ENCODE peak calls at places on chromosomes 2 and 18, in four cellular contexts. K is K562, F is H1, B is HepG2. M is an unnamed sample.
A peak's percentile ranks its signal among the peaks of the same experiment; 100 is the strongest.

GRCh38 chr2:227192491-227192890 is 28.1 kb downstream of the COL4A3 start:
- DNase-seq in K (no peak), F (no peak), B (no peak), M (no peak)

GRCh38 chr18:13216732-13217465 is 1.7 kb upstream of the LDLRAD4 start:
- DNase-seq in K (no peak), F (peak; percentile 72), B (no peak), M (peak; percentile 22)

GRCh38 chr2:231099918-231100317 is 24.9 kb downstream of the HTR2B start:
- DNase-seq in K (no peak), F (peak; percentile 66), B (no peak), M (no peak)

GRCh38 chr2:20608666-20609348 is 42.1 kb downstream of the HS1BP3 start:
- DNase-seq in K (no peak), F (no peak), B (no peak), M (no peak)

GRCh38 chr2:143525006-143525405 is 395.8 kb downstream of the ARHGAP15 start:
- DNase-seq in K (no peak), F (no peak), B (no peak), M (no peak)

GRCh38 chr18:22817844-22818243 is 115.3 kb upstream of the RBBP8 start:
- DNase-seq in K (no peak), F (no peak), B (no peak), M (peak; percentile 71)

GRCh38 chr2:16238756-16239150 is 298.4 kb downstream of the MYCN start:
- DNase-seq in K (no peak), F (no peak), B (no peak), M (no peak)

GRCh38 chr2:111706481-111707001 is 177.5 kb downstream of the ANAPC1 start:
- DNase-seq in K (no peak), F (no peak), B (no peak), M (no peak)

GRCh38 chr2:117607202-117607601 is 207.3 kb upstream of the DDX18 start:
- DNase-seq in K (no peak), F (no peak), B (no peak), M (no peak)

GRCh38 chr2:171941316-171941699 is 19.0 kb downstream of the HAT1 start:
- DNase-seq in K (no peak), F (no peak), B (no peak), M (no peak)

GRCh38 chr2:50952596-50952995 is 79.3 kb downstream of the NRXN1 start:
- DNase-seq in K (no peak), F (no peak), B (no peak), M (no peak)

GRCh38 chr2:215843579-215843978 is 169.8 kb downstream of the MREG start:
- DNase-seq in K (no peak), F (no peak), B (peak; percentile 38), M (peak; percentile 88)

GRCh38 chr2:168604252-168604651 is 148.2 kb downstream of the CERS6 start:
- DNase-seq in K (no peak), F (no peak), B (peak; percentile 10), M (no peak)

GRCh38 chr2:203783496-203784203 is 77.2 kb downstream of the CD28 start:
- DNase-seq in K (no peak), F (no peak), B (peak; percentile 99), M (no peak)

GRCh38 chr18:21897811-21898210 is 157.2 kb downstream of the MIB1 start:
- DNase-seq in K (peak; percentile 62), F (peak; percentile 84), B (peak; percentile 56), M (peak; percentile 57)

GRCh38 chr2:15645300-15645699 is 53.6 kb downstream of the DDX1 start:
- DNase-seq in K (no peak), F (peak; percentile 27), B (no peak), M (no peak)

GRCh38 chr2:67453365-67453764 is 56.2 kb downstream of the ETAA1 start:
- DNase-seq in K (no peak), F (no peak), B (no peak), M (no peak)

GRCh38 chr2:17620841-17621240 is 80.3 kb downstream of the VSNL1 start:
- DNase-seq in K (no peak), F (no peak), B (no peak), M (peak; percentile 7)

GRCh38 chr18:24231773-24232735 is 93.2 kb downstream of the CABYR start:
- DNase-seq in K (no peak), F (no peak), B (no peak), M (peak; percentile 54)

GRCh38 chr2:241188386-241189092 is at the start of gene ANO7:
- DNase-seq in K (no peak), F (no peak), B (no peak), M (no peak)

GRCh38 chr2:110167326-110167955 is 37.4 kb downstream of the NPHP1 start:
- DNase-seq in K (no peak), F (no peak), B (no peak), M (no peak)

GRCh38 chr2:216829533-216829932 is 30.3 kb downstream of the TNP1 start:
- DNase-seq in K (no peak), F (no peak), B (no peak), M (no peak)

GRCh38 chr2:175309799-175310198 is 128.3 kb upstream of the ATP5MC3 start:
- DNase-seq in K (peak; percentile 68), F (peak; percentile 54), B (peak; percentile 27), M (peak; percentile 11)

GRCh38 chr2:106956416-106956815 is 70.4 kb upstream of the ST6GAL2 start:
- DNase-seq in K (no peak), F (no peak), B (no peak), M (no peak)

GRCh38 chr18:51193621-51194287 is 3.7 kb downstream of the MEX3C start:
- DNase-seq in K (no peak), F (no peak), B (no peak), M (peak; percentile 33)

GRCh38 chr2:156338578-156338977 is 6.1 kb upstream of the NR4A2 start:
- DNase-seq in K (no peak), F (no peak), B (no peak), M (no peak)

GRCh38 chr2:56230171-56230570 is 46.4 kb downstream of the CCDC85A start:
- DNase-seq in K (no peak), F (no peak), B (no peak), M (peak; percentile 77)

GRCh38 chr18:79472176-79472575 is 76.4 kb downstream of the NFATC1 start:
- DNase-seq in K (no peak), F (no peak), B (no peak), M (no peak)

GRCh38 chr2:199459286-199460100 is 1.8 kb upstream of the SATB2 start:
- DNase-seq in K (peak; percentile 70), F (peak; percentile 92), B (peak; percentile 88), M (peak; percentile 93)

GRCh38 chr18:58287626-58288289 is 243.7 kb downstream of the NEDD4L start:
- DNase-seq in K (no peak), F (no peak), B (peak; percentile 81), M (no peak)

GRCh38 chr18:58286793-58287625 is 243.0 kb downstream of the NEDD4L start:
- DNase-seq in K (no peak), F (no peak), B (peak; percentile 68), M (no peak)

GRCh38 chr18:58284699-58285490 is 240.9 kb downstream of the NEDD4L start:
- DNase-seq in K (no peak), F (no peak), B (no peak), M (no peak)

GRCh38 chr18:58288922-58289797 is 245.1 kb downstream of the NEDD4L start:
- DNase-seq in K (no peak), F (no peak), B (no peak), M (peak; percentile 68)

GRCh38 chr18:58285731-58286130 is 241.7 kb downstream of the NEDD4L start:
- DNase-seq in K (no peak), F (no peak), B (peak; percentile 46), M (no peak)
- H3K4me2 ChIP-seq in K (no peak overlapping the region), F (no peak overlapping the region), B (peak overlapping the region; percentile 66), M (no peak overlapping the region)

DNA sequence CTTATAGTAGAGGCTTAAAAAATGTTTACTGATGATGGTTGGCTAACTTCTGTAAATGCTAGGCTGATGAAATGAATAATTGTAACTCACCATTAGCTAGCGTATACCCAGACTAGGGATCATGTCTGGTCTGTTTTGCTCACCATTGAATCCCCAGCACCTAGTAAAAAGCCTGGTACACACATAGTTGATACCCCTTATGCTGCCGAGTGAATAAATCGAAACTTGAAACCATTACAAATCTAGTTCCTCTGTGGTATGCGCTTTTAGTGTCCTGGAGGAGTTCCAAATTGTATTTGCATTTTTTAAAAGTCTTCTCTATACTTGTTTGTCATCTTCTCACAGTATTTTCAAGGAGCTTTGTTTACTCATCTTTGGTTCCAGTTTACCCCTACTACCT is 1.3 kb downstream of the TAF1B start:
- DNase-seq in K (no peak), F (no peak), B (no peak), M (no peak)
- H2AFZ ChIP-seq in K (peak overlapping the region; percentile 92), F (no peak overlapping the region), B (no peak overlapping the region), M (no peak overlapping the region)

GRCh38 chr2:232633413-232634318 is at the start of gene EFHD1:
- DNase-seq in K (peak; percentile 72), F (peak; percentile 88), B (no peak), M (peak; percentile 65)

GRCh38 chr2:232632229-232632903 is 1.0 kb upstream of the EFHD1 start:
- DNase-seq in K (no peak), F (no peak), B (no peak), M (no peak)

GRCh38 chr2:232635820-232636219 is 2.4 kb downstream of the EFHD1 start:
- DNase-seq in K (no peak), F (no peak), B (no peak), M (no peak)

GRCh38 chr2:232634319-232635150 is 1.1 kb downstream of the EFHD1 start:
- DNase-seq in K (no peak), F (peak; percentile 67), B (no peak), M (no peak)

DNA sequence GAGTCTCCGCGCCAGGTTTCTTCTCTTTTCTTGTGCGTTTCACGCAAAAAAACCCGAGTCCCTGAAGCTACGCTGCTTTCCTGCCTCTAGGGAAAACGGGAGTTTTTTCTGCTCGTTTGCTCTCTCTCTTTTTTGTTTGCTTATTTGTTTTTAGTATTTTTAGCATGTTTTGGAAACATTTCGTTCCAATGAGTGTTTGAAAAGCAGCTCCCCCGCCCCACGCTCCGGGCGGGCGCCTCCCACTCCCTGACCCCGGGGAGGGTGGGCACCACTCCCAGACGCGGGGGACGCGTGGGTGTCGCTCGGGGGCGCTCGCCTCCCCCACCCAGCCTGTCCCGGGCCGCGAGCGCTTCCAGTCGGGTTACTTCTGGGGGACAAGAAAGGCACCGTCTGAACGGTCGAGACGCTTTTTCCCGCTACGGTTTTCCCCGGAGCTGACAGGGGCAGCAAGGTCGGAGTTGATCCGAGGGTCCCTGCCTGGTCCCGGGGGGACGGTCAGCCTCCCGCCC is 446 bp upstream of the EFHD1 start:
- DNase-seq in K (no peak), F (no peak), B (no peak), M (no peak)
- TF ChIP-seq JUN in K (no peak), F (no peak), B (no peak), M (no peak)

DNA sequence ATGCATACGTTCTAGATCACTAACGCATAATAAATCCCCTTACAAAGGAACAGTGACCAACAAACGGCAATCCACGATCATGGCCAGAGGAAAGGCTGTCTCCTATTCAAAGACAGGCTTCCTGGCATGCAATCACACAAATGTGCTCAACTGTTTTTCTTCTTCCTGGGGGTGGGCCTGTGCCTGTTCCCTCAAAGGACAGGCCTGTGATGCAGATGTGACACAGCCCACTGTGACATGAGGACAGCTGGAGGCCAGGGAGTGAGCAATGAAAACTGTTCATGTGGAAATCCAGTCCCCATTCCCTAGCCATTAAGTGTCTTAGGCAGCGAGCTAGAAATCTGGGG is 143.8 kb upstream of the LMAN1 start:
- DNase-seq in K (no peak), F (no peak), B (no peak), M (no peak)
- H3K4me2 ChIP-seq in K (no peak overlapping the region), F (no peak overlapping the region), B (no peak overlapping the region), M (no peak overlapping the region)

DNA sequence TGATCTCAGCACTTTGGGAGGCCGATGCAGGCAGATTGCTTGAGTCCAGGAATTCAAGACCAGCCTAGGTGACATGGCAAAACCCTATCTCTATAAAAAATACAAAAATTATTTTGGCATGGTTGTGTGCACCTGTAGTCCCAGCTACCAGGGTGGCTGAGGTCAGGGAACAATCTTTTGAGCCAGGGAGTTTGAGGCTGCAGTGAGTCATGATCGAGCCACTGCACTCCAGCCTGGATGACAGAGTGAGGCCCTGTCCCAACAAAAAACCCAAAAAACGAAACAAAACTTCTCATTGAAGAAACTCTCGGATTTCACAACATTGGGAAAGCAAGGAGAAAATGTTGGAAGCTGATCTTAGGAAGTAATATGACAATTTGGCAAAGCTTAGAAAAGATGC is 317.3 kb upstream of the MGAT5 start:
- DNase-seq in K (no peak), F (no peak), B (no peak), M (no peak)
- H2AFZ ChIP-seq in K (no peak overlapping the region), F (peak overlapping the region; percentile 22), B (no peak overlapping the region), M (no peak overlapping the region)